ENCODE peak calls at places on chromosomes 5 and 9, in eight cellular contexts. One of them, this sample, is unnamed.

GRCh38 chr9:123513554-123513953 is 157.6 kb downstream of the CRB2 start:
- DNase-seq in breast epithelium: no peak
- DNase-seq in suprapubic skin: no peak
- DNase-seq in mesendoderm: no peak
- DNase-seq in psoas muscle: no peak
- DNase-seq in naive thymus-derived CD4-positive, alpha-beta T cell: no peak
- DNase-seq in PC-3: peak
- DNase-seq in fibroblast of lung: no peak
- DNase-seq in this sample: no peak

GRCh38 chr9:135288941-135289534 is 190.5 kb upstream of the PPP1R26 start:
- DNase-seq in mesendoderm: no peak
- DNase-seq in PC-3: no peak
- DNase-seq in fibroblast of lung: no peak
- DNase-seq in naive thymus-derived CD4-positive, alpha-beta T cell: no peak
- DNase-seq in psoas muscle: peak
- DNase-seq in breast epithelium: no peak
- DNase-seq in suprapubic skin: no peak
- DNase-seq in this sample: no peak

GRCh38 chr5:159909126-159909525 is 7.2 kb upstream of the ADRA1B start:
- DNase-seq in fibroblast of lung: no peak
- DNase-seq in breast epithelium: no peak
- DNase-seq in PC-3: no peak
- DNase-seq in naive thymus-derived CD4-positive, alpha-beta T cell: no peak
- DNase-seq in psoas muscle: no peak
- DNase-seq in mesendoderm: peak
- DNase-seq in suprapubic skin: no peak
- DNase-seq in this sample: no peak

GRCh38 chr5:91109634-91110033 is 273.5 kb downstream of the ARRDC3 start:
- DNase-seq in PC-3: no peak
- DNase-seq in suprapubic skin: no peak
- DNase-seq in psoas muscle: no peak
- DNase-seq in mesendoderm: no peak
- DNase-seq in breast epithelium: no peak
- DNase-seq in naive thymus-derived CD4-positive, alpha-beta T cell: no peak
- DNase-seq in fibroblast of lung: peak
- DNase-seq in this sample: no peak

GRCh38 chr5:120258123-120258522 is 206.0 kb upstream of the PRR16 start:
- DNase-seq in naive thymus-derived CD4-positive, alpha-beta T cell: no peak
- DNase-seq in mesendoderm: no peak
- DNase-seq in PC-3: no peak
- DNase-seq in suprapubic skin: no peak
- DNase-seq in psoas muscle: no peak
- DNase-seq in breast epithelium: no peak
- DNase-seq in fibroblast of lung: peak
- DNase-seq in this sample: no peak

GRCh38 chr9:33130501-33130900 is 36.6 kb downstream of the B4GALT1 start:
- DNase-seq in psoas muscle: no peak
- DNase-seq in fibroblast of lung: peak
- DNase-seq in breast epithelium: no peak
- DNase-seq in PC-3: peak
- DNase-seq in naive thymus-derived CD4-positive, alpha-beta T cell: no peak
- DNase-seq in suprapubic skin: peak
- DNase-seq in mesendoderm: no peak
- DNase-seq in this sample: no peak

GRCh38 chr5:87850843-87851242 is 417.8 kb downstream of the TMEM161B start:
- DNase-seq in fibroblast of lung: no peak
- DNase-seq in mesendoderm: no peak
- DNase-seq in psoas muscle: no peak
- DNase-seq in breast epithelium: no peak
- DNase-seq in PC-3: peak
- DNase-seq in suprapubic skin: no peak
- DNase-seq in naive thymus-derived CD4-positive, alpha-beta T cell: no peak
- DNase-seq in this sample: no peak

GRCh38 chr5:91058575-91058974 is 324.5 kb downstream of the ARRDC3 start:
- DNase-seq in psoas muscle: no peak
- DNase-seq in breast epithelium: no peak
- DNase-seq in suprapubic skin: no peak
- DNase-seq in naive thymus-derived CD4-positive, alpha-beta T cell: no peak
- DNase-seq in mesendoderm: no peak
- DNase-seq in PC-3: peak
- DNase-seq in fibroblast of lung: no peak
- DNase-seq in this sample: no peak

GRCh38 chr9:108897324-108898096 is 35.4 kb downstream of the ACTL7A start:
- DNase-seq in fibroblast of lung: no peak
- DNase-seq in psoas muscle: no peak
- DNase-seq in PC-3: no peak
- DNase-seq in mesendoderm: no peak
- DNase-seq in breast epithelium: no peak
- DNase-seq in naive thymus-derived CD4-positive, alpha-beta T cell: no peak
- DNase-seq in suprapubic skin: no peak
- DNase-seq in this sample: no peak

GRCh38 chr9:3361689-3362392 is 164.0 kb downstream of the RFX3 start:
- DNase-seq in fibroblast of lung: no peak
- DNase-seq in psoas muscle: no peak
- DNase-seq in PC-3: no peak
- DNase-seq in suprapubic skin: no peak
- DNase-seq in breast epithelium: no peak
- DNase-seq in mesendoderm: peak
- DNase-seq in naive thymus-derived CD4-positive, alpha-beta T cell: no peak
- DNase-seq in this sample: no peak

GRCh38 chr9:136858844-136859757 is 7.0 kb downstream of the MAMDC4 start:
- DNase-seq in mesendoderm: no peak
- DNase-seq in naive thymus-derived CD4-positive, alpha-beta T cell: no peak
- DNase-seq in PC-3: peak
- DNase-seq in fibroblast of lung: peak
- DNase-seq in suprapubic skin: peak
- DNase-seq in breast epithelium: peak
- DNase-seq in psoas muscle: peak
- DNase-seq in this sample: no peak

GRCh38 chr5:151660616-151661015 is 26.1 kb downstream of the SPARC start:
- DNase-seq in breast epithelium: no peak
- DNase-seq in mesendoderm: no peak
- DNase-seq in fibroblast of lung: peak
- DNase-seq in psoas muscle: no peak
- DNase-seq in PC-3: no peak
- DNase-seq in suprapubic skin: no peak
- DNase-seq in naive thymus-derived CD4-positive, alpha-beta T cell: no peak
- DNase-seq in this sample: no peak

GRCh38 chr9:34437006-34437925 is 21.1 kb downstream of the FAM219A start:
- DNase-seq in psoas muscle: no peak
- DNase-seq in mesendoderm: peak
- DNase-seq in fibroblast of lung: peak
- DNase-seq in breast epithelium: no peak
- DNase-seq in naive thymus-derived CD4-positive, alpha-beta T cell: peak
- DNase-seq in suprapubic skin: no peak
- DNase-seq in PC-3: peak
- DNase-seq in this sample: peak

GRCh38 chr5:168875839-168876238 is 296.7 kb upstream of the PANK3 start:
- DNase-seq in mesendoderm: peak
- DNase-seq in breast epithelium: no peak
- DNase-seq in suprapubic skin: no peak
- DNase-seq in naive thymus-derived CD4-positive, alpha-beta T cell: no peak
- DNase-seq in PC-3: no peak
- DNase-seq in psoas muscle: no peak
- DNase-seq in fibroblast of lung: no peak
- DNase-seq in this sample: no peak

GRCh38 chr9:98880311-98881015 is 63.2 kb upstream of the COL15A1 start:
- DNase-seq in breast epithelium: no peak
- DNase-seq in PC-3: no peak
- DNase-seq in fibroblast of lung: no peak
- DNase-seq in mesendoderm: no peak
- DNase-seq in naive thymus-derived CD4-positive, alpha-beta T cell: no peak
- DNase-seq in suprapubic skin: no peak
- DNase-seq in psoas muscle: peak
- DNase-seq in this sample: no peak

GRCh38 chr5:157558089-157558595 is 17.4 kb downstream of the ADAM19 start:
- DNase-seq in PC-3: peak
- DNase-seq in breast epithelium: no peak
- DNase-seq in mesendoderm: no peak
- DNase-seq in fibroblast of lung: peak
- DNase-seq in psoas muscle: no peak
- DNase-seq in naive thymus-derived CD4-positive, alpha-beta T cell: no peak
- DNase-seq in suprapubic skin: no peak
- DNase-seq in this sample: no peak

GRCh38 chr5:66329078-66329477 is 185.0 kb downstream of the SREK1 start:
- DNase-seq in naive thymus-derived CD4-positive, alpha-beta T cell: no peak
- DNase-seq in fibroblast of lung: no peak
- DNase-seq in suprapubic skin: no peak
- DNase-seq in breast epithelium: no peak
- DNase-seq in PC-3: no peak
- DNase-seq in mesendoderm: peak
- DNase-seq in psoas muscle: no peak
- DNase-seq in this sample: no peak

DNA sequence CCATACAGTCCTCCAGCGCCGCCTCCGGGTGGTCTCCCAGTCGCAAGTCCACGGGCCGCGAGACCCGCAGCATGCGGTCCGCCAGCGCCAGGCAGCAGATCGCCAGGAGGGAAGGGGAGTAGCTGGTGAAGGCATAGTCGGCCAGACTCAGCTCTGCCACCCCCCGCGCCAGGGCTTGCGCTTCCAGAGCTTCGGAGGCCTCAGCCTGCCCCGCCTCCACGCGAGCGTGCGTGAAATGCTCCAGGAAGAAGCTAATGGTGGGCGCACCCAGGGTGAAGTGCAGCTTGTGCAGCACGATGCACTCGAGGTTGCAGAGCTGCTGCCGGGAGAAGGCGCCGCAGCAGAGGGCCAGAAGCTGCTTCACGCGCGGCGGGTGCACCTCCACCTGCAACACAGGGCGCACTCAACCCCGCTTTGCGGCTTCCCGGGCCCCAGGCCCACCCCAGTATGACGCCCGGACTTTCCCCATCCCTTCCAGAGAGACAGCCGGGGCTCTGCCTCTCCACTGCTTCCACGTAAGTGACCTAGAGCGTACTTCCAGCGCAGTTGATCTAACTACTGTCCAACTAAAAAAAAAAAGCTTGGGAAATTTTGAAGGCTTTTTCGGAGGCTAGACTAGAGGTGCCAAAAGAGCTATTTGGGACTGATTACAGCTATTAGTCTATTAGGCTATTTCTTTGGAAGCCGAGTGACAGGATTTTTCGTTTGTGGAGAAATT is 1.8 kb downstream of the CCNO start:
- DNase-seq in naive thymus-derived CD4-positive, alpha-beta T cell: no peak
- DNase-seq in suprapubic skin: no peak
- DNase-seq in psoas muscle: no peak
- DNase-seq in mesendoderm: peak
- DNase-seq in breast epithelium: no peak
- DNase-seq in PC-3: no peak
- DNase-seq in fibroblast of lung: peak
- DNase-seq in this sample: no peak
- H3K4me3 ChIP-seq in naive thymus-derived CD4-positive, alpha-beta T cell: peak
- H3K4me3 ChIP-seq in suprapubic skin: peak
- H3K4me3 ChIP-seq in psoas muscle: peak
- H3K4me3 ChIP-seq in mesendoderm: no peak
- H3K4me3 ChIP-seq in breast epithelium: no peak
- H3K4me3 ChIP-seq in PC-3: peak
- H3K4me3 ChIP-seq in fibroblast of lung: no peak
- H3K4me3 ChIP-seq in this sample: peak

DNA sequence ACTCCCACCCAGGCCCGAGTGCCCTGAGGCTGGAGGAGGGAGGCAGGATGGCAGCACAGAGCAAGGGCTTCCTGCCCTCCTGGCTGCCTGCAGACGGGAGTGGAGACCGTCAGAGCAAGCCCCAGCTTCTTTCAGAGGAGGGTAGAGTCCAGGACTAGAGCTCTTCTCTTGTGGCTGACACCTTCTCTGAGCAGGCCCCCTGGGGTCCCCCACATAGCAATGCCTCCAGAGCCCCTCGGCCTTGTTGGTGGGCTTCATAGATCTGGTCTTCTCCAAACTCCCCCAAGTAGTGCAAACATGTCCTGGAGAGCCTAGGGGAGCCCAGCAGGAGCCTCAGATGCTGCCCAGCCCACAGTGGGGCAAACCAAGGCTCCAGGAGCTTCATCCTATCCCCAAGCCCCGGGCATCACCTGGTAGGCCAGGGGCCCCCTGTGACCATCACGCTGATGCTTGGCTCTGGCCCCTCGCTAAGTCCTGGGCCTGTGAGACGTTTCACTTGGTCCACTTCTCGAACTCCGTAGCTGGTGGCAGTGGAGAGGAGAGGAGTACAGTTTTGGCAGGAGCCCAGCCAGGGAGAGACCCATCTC is 2.0 kb downstream of the MZB1 start:
- DNase-seq in naive thymus-derived CD4-positive, alpha-beta T cell: no peak
- DNase-seq in breast epithelium: no peak
- DNase-seq in mesendoderm: no peak
- DNase-seq in psoas muscle: no peak
- DNase-seq in PC-3: no peak
- DNase-seq in fibroblast of lung: no peak
- DNase-seq in suprapubic skin: no peak
- DNase-seq in this sample: no peak
- H3K27ac ChIP-seq in naive thymus-derived CD4-positive, alpha-beta T cell: no peak
- H3K27ac ChIP-seq in breast epithelium: peak
- H3K27ac ChIP-seq in mesendoderm: no peak
- H3K27ac ChIP-seq in psoas muscle: no peak
- H3K27ac ChIP-seq in PC-3: no peak
- H3K27ac ChIP-seq in fibroblast of lung: no peak
- H3K27ac ChIP-seq in suprapubic skin: no peak
- H3K27ac ChIP-seq in this sample: no peak

GRCh38 chr9:92650839-92651621 is 18.9 kb downstream of the IPPK start:
- DNase-seq in fibroblast of lung: no peak
- DNase-seq in mesendoderm: peak
- DNase-seq in naive thymus-derived CD4-positive, alpha-beta T cell: no peak
- DNase-seq in psoas muscle: peak
- DNase-seq in breast epithelium: peak
- DNase-seq in PC-3: no peak
- DNase-seq in suprapubic skin: peak
- DNase-seq in this sample: no peak
- H3K4me3 ChIP-seq in fibroblast of lung: no peak
- H3K4me3 ChIP-seq in mesendoderm: no peak
- H3K4me3 ChIP-seq in naive thymus-derived CD4-positive, alpha-beta T cell: no peak
- H3K4me3 ChIP-seq in psoas muscle: no peak
- H3K4me3 ChIP-seq in breast epithelium: no peak
- H3K4me3 ChIP-seq in PC-3: no peak
- H3K4me3 ChIP-seq in suprapubic skin: no peak
- H3K4me3 ChIP-seq in this sample: no peak

GRCh38 chr5:179731791-179732411 is 721 bp upstream of the MAML1 start:
- DNase-seq in naive thymus-derived CD4-positive, alpha-beta T cell: no peak
- DNase-seq in mesendoderm: no peak
- DNase-seq in PC-3: peak
- DNase-seq in fibroblast of lung: peak
- DNase-seq in suprapubic skin: peak
- DNase-seq in psoas muscle: peak
- DNase-seq in breast epithelium: no peak
- DNase-seq in this sample: no peak

GRCh38 chr5:179732918-179733763 is 519 bp downstream of the MAML1 start:
- DNase-seq in mesendoderm: peak
- DNase-seq in breast epithelium: no peak
- DNase-seq in naive thymus-derived CD4-positive, alpha-beta T cell: no peak
- DNase-seq in fibroblast of lung: peak
- DNase-seq in suprapubic skin: no peak
- DNase-seq in PC-3: peak
- DNase-seq in psoas muscle: peak
- DNase-seq in this sample: peak

GRCh38 chr5:179733764-179734126 is 1.1 kb downstream of the MAML1 start:
- DNase-seq in naive thymus-derived CD4-positive, alpha-beta T cell: no peak
- DNase-seq in fibroblast of lung: no peak
- DNase-seq in PC-3: no peak
- DNase-seq in suprapubic skin: no peak
- DNase-seq in breast epithelium: no peak
- DNase-seq in psoas muscle: no peak
- DNase-seq in mesendoderm: no peak
- DNase-seq in this sample: no peak

GRCh38 chr5:179730852-179731251 is 1.8 kb upstream of the MAML1 start:
- DNase-seq in psoas muscle: no peak
- DNase-seq in mesendoderm: no peak
- DNase-seq in breast epithelium: no peak
- DNase-seq in naive thymus-derived CD4-positive, alpha-beta T cell: no peak
- DNase-seq in suprapubic skin: no peak
- DNase-seq in PC-3: no peak
- DNase-seq in fibroblast of lung: no peak
- DNase-seq in this sample: no peak

GRCh38 chr5:179732412-179732917 is at the start of gene MAML1:
- DNase-seq in suprapubic skin: peak
- DNase-seq in fibroblast of lung: peak
- DNase-seq in naive thymus-derived CD4-positive, alpha-beta T cell: peak
- DNase-seq in breast epithelium: peak
- DNase-seq in psoas muscle: peak
- DNase-seq in PC-3: peak
- DNase-seq in mesendoderm: peak
- DNase-seq in this sample: peak
- H3K27ac ChIP-seq in suprapubic skin: peak
- H3K27ac ChIP-seq in fibroblast of lung: peak
- H3K27ac ChIP-seq in naive thymus-derived CD4-positive, alpha-beta T cell: peak
- H3K27ac ChIP-seq in breast epithelium: peak
- H3K27ac ChIP-seq in psoas muscle: peak
- H3K27ac ChIP-seq in PC-3: peak
- H3K27ac ChIP-seq in mesendoderm: peak
- H3K27ac ChIP-seq in this sample: peak